ENCODE peak calls at places on chromosomes 2 and 18, in nine cellular contexts. F is WTC11, L is breast epithelium, H is upper lobe of right lung, O is AG09319, Z is mesothelial cell of epicardium, I is cardiac muscle cell, G is heart left ventricle, S is HL-60. Y is an unnamed sample.

GRCh38 chr2:216849987-216850386 is 9.9 kb downstream of the TNP1 start:
- DNase-seq in F (no peak), L (peak), H (no peak), O (no peak), Z (no peak), I (peak), G (peak), S (no peak), Y (no peak)

GRCh38 chr2:109439897-109440506 is 173.8 kb downstream of the SEPTIN10 start:
- DNase-seq in F (no peak), L (no peak), H (no peak), O (no peak), Z (no peak), I (no peak), G (no peak), S (no peak), Y (no peak)

GRCh38 chr2:189819297-189819704 is 35.1 kb downstream of the PMS1 start:
- DNase-seq in F (no peak), L (no peak), H (no peak), O (peak), Z (no peak), I (peak), G (no peak), S (no peak), Y (no peak)

GRCh38 chr2:146130290-146130689 is 1610.4 kb upstream of the ZEB2 start:
- DNase-seq in F (no peak), L (no peak), H (no peak), O (no peak), Z (no peak), I (no peak), G (no peak), S (no peak), Y (no peak)

GRCh38 chr2:16034151-16034974 is 94.0 kb downstream of the MYCN start:
- DNase-seq in F (peak), L (no peak), H (no peak), O (no peak), Z (no peak), I (no peak), G (no peak), S (no peak), Y (peak)

GRCh38 chr2:42053791-42054656 is 6.2 kb downstream of the PKDCC start:
- DNase-seq in F (no peak), L (no peak), H (no peak), O (no peak), Z (no peak), I (peak), G (peak), S (no peak), Y (no peak)

GRCh38 chr2:111226797-111227700 is 106.3 kb downstream of the BCL2L11 start:
- DNase-seq in F (no peak), L (no peak), H (no peak), O (no peak), Z (no peak), I (peak), G (no peak), S (peak), Y (no peak)

GRCh38 chr2:241559489-241560180 is 1.1 kb downstream of the BOK start:
- DNase-seq in F (no peak), L (no peak), H (peak), O (no peak), Z (no peak), I (peak), G (peak), S (no peak), Y (peak)

GRCh38 chr2:234165421-234165820 is 114.9 kb downstream of the SPP2 start:
- DNase-seq in F (no peak), L (peak), H (no peak), O (no peak), Z (no peak), I (peak), G (no peak), S (no peak), Y (no peak)

GRCh38 chr18:41436772-41437171 is 518.3 kb upstream of the PIK3C3 start:
- DNase-seq in F (no peak), L (no peak), H (no peak), O (no peak), Z (no peak), I (no peak), G (no peak), S (no peak), Y (no peak)

GRCh38 chr18:8084160-8084559 is 517.0 kb downstream of the PTPRM start:
- DNase-seq in F (peak), L (no peak), H (no peak), O (no peak), Z (no peak), I (peak), G (peak), S (peak), Y (peak)

GRCh38 chr18:64436111-64436510 is 287.2 kb upstream of the LINC00305 start:
- DNase-seq in F (no peak), L (no peak), H (no peak), O (no peak), Z (no peak), I (no peak), G (no peak), S (peak), Y (no peak)

GRCh38 chr2:126510960-126511359 is 145.0 kb upstream of the GYPC start:
- DNase-seq in F (no peak), L (no peak), H (no peak), O (no peak), Z (no peak), I (no peak), G (no peak), S (no peak), Y (no peak)

GRCh38 chr2:131047275-131047652 is 46.0 kb downstream of the FAM168B start:
- DNase-seq in F (no peak), L (no peak), H (no peak), O (no peak), Z (no peak), I (no peak), G (no peak), S (no peak), Y (no peak)

GRCh38 chr2:39325966-39326365 is 82.2 kb upstream of the CDKL4 start:
- DNase-seq in F (no peak), L (no peak), H (no peak), O (no peak), Z (no peak), I (no peak), G (no peak), S (no peak), Y (no peak)

GRCh38 chr18:67151366-67151765 is 365.2 kb downstream of the DSEL start:
- DNase-seq in F (no peak), L (no peak), H (no peak), O (no peak), Z (no peak), I (no peak), G (no peak), S (no peak), Y (no peak)

GRCh38 chr2:120208381-120209353 is 14.5 kb downstream of the TMEM185B start:
- DNase-seq in F (no peak), L (no peak), H (no peak), O (no peak), Z (no peak), I (no peak), G (no peak), S (no peak), Y (no peak)

GRCh38 chr2:60313470-60314172 is 239.8 kb downstream of the BCL11A start:
- DNase-seq in F (no peak), L (no peak), H (no peak), O (no peak), Z (no peak), I (no peak), G (no peak), S (no peak), Y (no peak)

GRCh38 chr18:48036641-48037421 is 106.4 kb upstream of the SMAD2 start:
- DNase-seq in F (no peak), L (no peak), H (no peak), O (no peak), Z (no peak), I (peak), G (no peak), S (no peak), Y (peak)

GRCh38 chr2:64675860-64676259 is 22.1 kb upstream of the SERTAD2 start:
- DNase-seq in F (no peak), L (no peak), H (no peak), O (no peak), Z (no peak), I (no peak), G (no peak), S (no peak), Y (no peak)

GRCh38 chr2:210399440-210400041 is 77.0 kb downstream of the LANCL1 start:
- DNase-seq in F (no peak), L (no peak), H (no peak), O (no peak), Z (no peak), I (peak), G (no peak), S (no peak), Y (no peak)
- TF ChIP-seq CTCF in F (no peak), L (no peak), H (peak), O (peak), Z (peak), I (peak), G (peak), S (no peak), Y (peak)

GRCh38 chr2:164770421-164770916 is 71.2 kb downstream of the COBLL1 start:
- DNase-seq in F (no peak), L (no peak), H (no peak), O (no peak), Z (no peak), I (no peak), G (no peak), S (no peak), Y (no peak)
- TF ChIP-seq CTCF in F (no peak), L (no peak), H (no peak), O (no peak), Z (no peak), I (no peak), G (no peak), S (no peak), Y (no peak)

DNA sequence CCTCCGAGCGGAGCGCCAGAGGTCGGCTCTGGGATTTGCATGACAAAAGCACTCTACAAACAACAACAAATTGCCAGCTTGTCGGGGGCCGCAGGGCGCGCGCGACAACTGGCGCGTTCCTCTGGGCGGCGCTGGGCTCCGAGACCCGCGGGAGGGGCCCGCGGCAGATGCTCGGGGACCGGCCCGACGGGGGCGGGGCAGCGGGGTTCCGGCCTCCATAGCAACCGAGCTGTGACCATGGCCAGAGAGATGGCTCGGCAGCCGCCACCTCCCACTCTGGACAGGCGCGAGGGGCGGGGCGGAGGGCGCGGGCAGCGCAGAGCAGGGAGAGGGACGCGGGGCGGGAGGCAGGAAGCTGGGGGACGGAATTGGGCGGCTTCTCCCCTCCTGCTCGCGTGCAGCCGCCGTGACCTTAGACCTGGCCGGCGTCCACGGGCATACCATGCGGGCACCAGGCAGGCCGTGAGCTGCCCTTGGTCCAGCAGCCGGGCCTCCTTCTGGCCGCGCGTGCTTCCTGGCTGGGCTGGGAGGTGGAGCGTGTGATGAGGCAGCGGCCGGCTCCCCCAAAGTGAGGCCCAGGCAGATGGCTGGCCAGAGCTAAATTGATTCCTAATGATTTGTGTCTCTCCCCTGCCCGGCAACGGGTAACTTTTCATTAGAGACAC is 171.5 kb downstream of the CELF4 start:
- DNase-seq in F (peak), L (peak), H (peak), O (peak), Z (peak), I (peak), G (peak), S (no peak), Y (peak)
- TF ChIP-seq CTCF in F (no peak), L (no peak), H (no peak), O (no peak), Z (no peak), I (no peak), G (peak), S (no peak), Y (no peak)

GRCh38 chr2:67581751-67582150 is 184.6 kb downstream of the ETAA1 start:
- DNase-seq in F (peak), L (no peak), H (no peak), O (no peak), Z (no peak), I (no peak), G (no peak), S (no peak), Y (no peak)
- TF ChIP-seq CTCF in F (peak), L (no peak), H (no peak), O (peak), Z (no peak), I (no peak), G (no peak), S (no peak), Y (no peak)

GRCh38 chr2:128469203-128469602 is 150.5 kb upstream of the HS6ST1 start:
- DNase-seq in F (no peak), L (no peak), H (no peak), O (no peak), Z (no peak), I (no peak), G (no peak), S (peak), Y (no peak)
- TF ChIP-seq CTCF in F (peak), L (no peak), H (peak), O (peak), Z (peak), I (peak), G (no peak), S (peak), Y (peak)

GRCh38 chr2:75246441-75247167 is 47.3 kb upstream of the TACR1 start:
- DNase-seq in F (no peak), L (no peak), H (no peak), O (no peak), Z (no peak), I (no peak), G (no peak), S (no peak), Y (no peak)

GRCh38 chr2:75237296-75237695 is 38.0 kb upstream of the TACR1 start:
- DNase-seq in F (no peak), L (no peak), H (no peak), O (no peak), Z (no peak), I (no peak), G (no peak), S (no peak), Y (no peak)

GRCh38 chr2:75238670-75239330 is 39.5 kb upstream of the TACR1 start:
- DNase-seq in F (no peak), L (no peak), H (no peak), O (peak), Z (no peak), I (peak), G (no peak), S (no peak), Y (no peak)

GRCh38 chr2:75243219-75243618 is 43.9 kb upstream of the TACR1 start:
- DNase-seq in F (no peak), L (no peak), H (no peak), O (no peak), Z (no peak), I (no peak), G (no peak), S (no peak), Y (no peak)

GRCh38 chr2:75241696-75242095 is 42.4 kb upstream of the TACR1 start:
- DNase-seq in F (no peak), L (no peak), H (no peak), O (no peak), Z (no peak), I (peak), G (no peak), S (no peak), Y (no peak)
- TF ChIP-seq CTCF in F (no peak), L (no peak), H (no peak), O (no peak), Z (no peak), I (peak), G (no peak), S (peak), Y (no peak)

GRCh38 chr2:96116424-96116878 is at the start of gene ADRA2B:
- DNase-seq in F (peak), L (peak), H (peak), O (no peak), Z (peak), I (peak), G (peak), S (no peak), Y (peak)

GRCh38 chr2:96119389-96119751 is 3.0 kb upstream of the ADRA2B start:
- DNase-seq in F (no peak), L (no peak), H (no peak), O (no peak), Z (no peak), I (no peak), G (peak), S (no peak), Y (no peak)

GRCh38 chr2:96118698-96119388 is 2.5 kb upstream of the ADRA2B start:
- DNase-seq in F (no peak), L (peak), H (peak), O (no peak), Z (peak), I (no peak), G (peak), S (no peak), Y (no peak)

GRCh38 chr2:96116879-96117533 is 635 bp upstream of the ADRA2B start:
- DNase-seq in F (peak), L (no peak), H (peak), O (no peak), Z (peak), I (peak), G (peak), S (no peak), Y (peak)

DNA sequence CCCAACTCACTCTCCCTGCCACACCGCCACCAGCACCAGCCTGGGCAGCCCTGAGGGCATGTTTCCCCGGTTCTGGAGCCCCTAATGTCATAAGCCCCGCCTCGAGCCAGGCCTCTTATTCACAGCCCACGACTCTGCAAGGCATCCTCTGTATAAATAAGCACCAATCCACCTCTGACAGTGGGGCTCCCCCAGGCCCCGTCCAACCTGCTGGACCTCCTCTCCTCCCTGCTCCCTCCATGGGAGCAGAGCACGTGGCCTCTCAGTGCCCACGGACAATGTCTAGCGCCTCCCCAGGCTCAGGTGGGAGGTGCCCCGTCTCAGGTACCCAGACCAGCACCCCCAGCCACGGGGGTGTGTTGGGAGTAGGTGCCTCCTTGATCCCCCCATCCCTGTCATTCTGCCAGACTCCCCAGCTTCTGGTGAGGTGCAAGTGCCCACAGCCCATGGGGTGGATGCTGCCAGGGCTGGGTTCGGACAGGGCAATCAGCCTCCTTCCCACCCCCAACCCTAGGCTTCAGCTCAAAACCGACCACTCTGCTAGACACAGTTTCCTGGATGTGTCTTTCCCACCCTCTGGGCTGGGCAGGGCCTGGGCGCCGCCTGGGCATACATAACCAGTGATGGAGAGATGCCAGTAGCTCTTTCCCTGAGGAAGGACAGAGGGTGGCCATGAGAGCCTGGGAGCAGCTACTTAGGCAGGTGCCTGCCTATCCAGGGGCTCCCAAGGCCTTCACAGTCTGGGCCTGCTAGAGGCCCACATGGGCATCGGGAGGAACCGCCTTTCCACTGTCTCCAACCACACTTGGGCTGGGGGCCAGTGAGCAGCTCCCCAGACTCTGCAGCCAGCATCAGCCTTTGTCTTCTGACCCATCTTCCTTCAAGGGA is 1.6 kb upstream of the ADRA2B start:
- DNase-seq in F (peak), L (no peak), H (peak), O (no peak), Z (peak), I (no peak), G (peak), S (no peak), Y (no peak)
- TF ChIP-seq CTCF in F (no peak), L (no peak), H (no peak), O (no peak), Z (no peak), I (no peak), G (no peak), S (no peak), Y (no peak)

DNA sequence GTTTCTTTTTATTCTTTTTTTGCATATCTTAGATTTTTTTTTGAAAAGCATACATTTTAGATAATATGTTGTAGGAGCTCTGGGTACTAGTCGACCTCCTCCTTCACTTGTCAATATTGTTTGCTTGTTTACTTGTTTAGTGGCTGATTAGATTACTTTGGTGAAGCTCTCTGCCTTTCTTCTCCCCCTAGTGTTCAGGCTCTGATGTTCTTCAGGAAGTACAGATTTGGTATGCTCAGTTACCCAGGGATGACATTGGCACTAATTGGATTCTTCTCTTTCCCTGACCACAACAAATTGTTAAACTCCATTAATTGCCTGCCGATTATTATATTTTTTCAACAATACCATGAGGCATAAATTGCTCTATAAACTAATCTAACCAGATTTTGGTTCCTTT is 491.2 kb downstream of the SUCLG1 start:
- DNase-seq in F (no peak), L (no peak), H (no peak), O (no peak), Z (no peak), I (no peak), G (no peak), S (no peak), Y (no peak)
- TF ChIP-seq CTCF in F (no peak), L (no peak), H (no peak), O (no peak), Z (no peak), I (no peak), G (no peak), S (no peak), Y (no peak)

DNA sequence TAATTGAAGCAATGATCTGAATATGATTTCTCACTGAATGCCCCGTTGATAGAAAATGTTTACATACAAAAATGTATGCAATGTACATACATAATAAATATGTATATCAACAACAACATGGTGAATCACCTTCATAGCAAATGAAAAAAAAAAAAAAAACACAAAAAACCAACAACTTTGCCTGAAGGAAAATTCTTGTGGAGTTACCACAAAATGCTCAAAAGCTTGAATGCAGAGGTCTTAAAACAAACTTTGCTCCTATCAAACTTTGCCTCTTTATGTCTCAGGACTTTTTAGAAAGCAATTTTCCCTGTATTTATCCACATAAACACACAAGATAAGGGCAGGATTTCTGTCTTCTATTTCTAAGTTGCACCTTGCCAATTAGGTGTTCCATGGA is 92.9 kb upstream of the SIX2 start:
- DNase-seq in F (no peak), L (no peak), H (no peak), O (no peak), Z (no peak), I (no peak), G (no peak), S (no peak), Y (no peak)
- TF ChIP-seq CTCF in F (no peak), L (no peak), H (no peak), O (no peak), Z (no peak), I (no peak), G (no peak), S (no peak), Y (no peak)

GRCh38 chr2:74917702-74918619 is 40.5 kb upstream of the POLE4 start:
- DNase-seq in F (no peak), L (no peak), H (no peak), O (peak), Z (no peak), I (peak), G (no peak), S (no peak), Y (no peak)
- TF ChIP-seq CTCF in F (no peak), L (no peak), H (no peak), O (no peak), Z (peak), I (no peak), G (no peak), S (no peak), Y (no peak)